ENCODE peak calls at places on chromosomes 4 and X, in seven cellular contexts. L, Q, I, U, H, G and C are unnamed samples.
A peak's percentile ranks its signal among the peaks of the same experiment; 100 is the strongest.

GRCh38 chr4:129362685-129363274 is 266.8 kb downstream of the C4orf33 start:
- DNase-seq in L (peak; percentile 56), Q (peak; percentile 50), I (peak; percentile 18), U (peak; percentile 57), H (peak; percentile 75), G (no peak), C (peak; percentile 51)

GRCh38 chr4:77773101-77773500 is 46.1 kb downstream of the CNOT6L start:
- DNase-seq in L (no peak), Q (no peak), I (no peak), U (no peak), H (no peak), G (no peak), C (no peak)

GRCh38 chrX:36445576-36445975 is 526.0 kb downstream of the CFAP47 start:
- DNase-seq in L (no peak), Q (no peak), I (no peak), U (no peak), H (no peak), G (no peak), C (no peak)

GRCh38 chr4:153252122-153252521 is 47.9 kb downstream of the TRIM2 start:
- DNase-seq in L (no peak), Q (no peak), I (no peak), U (no peak), H (no peak), G (no peak), C (no peak)

GRCh38 chrX:151515233-151515632 is 48.2 kb upstream of the PASD1 start:
- DNase-seq in L (peak; percentile 25), Q (no peak), I (no peak), U (no peak), H (no peak), G (no peak), C (no peak)

GRCh38 chrX:148135738-148136137 is 154.6 kb downstream of the FMR1NB start:
- DNase-seq in L (no peak), Q (no peak), I (no peak), U (no peak), H (peak; percentile 4), G (no peak), C (no peak)

GRCh38 chr4:125132281-125132680 is 182.5 kb upstream of the FAT4 start:
- DNase-seq in L (no peak), Q (no peak), I (no peak), U (no peak), H (no peak), G (no peak), C (no peak)

GRCh38 chr4:108590776-108591175 is 29.6 kb upstream of the RPL34 start:
- DNase-seq in L (no peak), Q (no peak), I (no peak), U (no peak), H (no peak), G (no peak), C (no peak)

GRCh38 chr4:162700358-162700757 is 466.3 kb downstream of the NAF1 start:
- DNase-seq in L (no peak), Q (no peak), I (no peak), U (no peak), H (no peak), G (no peak), C (no peak)

GRCh38 chr4:7392438-7393374 is 42.0 kb downstream of the PSAPL1 start:
- DNase-seq in L (no peak), Q (no peak), I (peak; percentile 13), U (no peak), H (no peak), G (no peak), C (no peak)

GRCh38 chrX:140917354-140918115 is 84.9 kb upstream of the SPANXB1 start:
- DNase-seq in L (no peak), Q (no peak), I (no peak), U (no peak), H (peak; percentile 1), G (no peak), C (no peak)

GRCh38 chr4:153447175-153447887 is 18.8 kb upstream of the TMEM131L start:
- DNase-seq in L (no peak), Q (no peak), I (no peak), U (no peak), H (no peak), G (no peak), C (no peak)

GRCh38 chr4:7371122-7371941 is 63.4 kb downstream of the PSAPL1 start:
- DNase-seq in L (no peak), Q (no peak), I (no peak), U (no peak), H (no peak), G (no peak), C (no peak)

GRCh38 chr4:4200624-4201023 is 26.1 kb downstream of the OTOP1 start:
- DNase-seq in L (no peak), Q (no peak), I (no peak), U (no peak), H (no peak), G (no peak), C (no peak)

GRCh38 chrX:143648705-143649104 is 12.8 kb upstream of the SLITRK4 start:
- DNase-seq in L (no peak), Q (no peak), I (no peak), U (no peak), H (no peak), G (no peak), C (no peak)

DNA sequence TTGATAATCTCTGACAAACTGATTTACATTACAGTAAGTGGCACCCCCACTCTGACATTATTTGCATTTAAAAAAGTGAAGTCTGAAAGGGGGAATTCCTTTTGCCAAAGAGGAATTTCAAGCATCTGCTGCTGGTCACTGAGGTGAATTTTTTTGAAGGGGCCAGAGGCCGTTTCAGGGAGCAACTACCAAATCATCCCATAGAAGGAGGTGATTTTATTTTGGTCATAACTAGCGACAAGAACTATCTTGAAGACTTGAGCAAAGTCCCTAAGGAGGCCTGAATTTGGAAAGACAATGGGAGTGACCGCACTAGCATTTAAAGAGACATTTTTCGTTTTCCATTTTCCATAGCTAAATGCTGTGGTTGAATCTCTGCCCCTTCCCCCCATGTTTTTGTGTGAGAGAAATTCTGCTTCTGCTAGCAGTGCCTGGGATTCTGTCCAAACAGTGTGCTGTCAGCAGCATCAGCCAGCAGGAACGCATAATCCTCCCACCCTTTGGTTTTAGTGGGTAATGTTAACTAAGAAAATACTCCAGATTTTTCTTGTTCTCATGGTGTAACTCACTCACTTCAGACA is 110.1 kb upstream of the MED14 start:
- DNase-seq in L (no peak), Q (peak; percentile 6), I (no peak), U (no peak), H (peak; percentile 30), G (peak; percentile 34), C (no peak)
- TF ChIP-seq POLR2AphosphoS5 in L (no peak), Q (no peak), I (no peak), U (no peak), H (no peak), G (peak; percentile 58), C (no peak)

GRCh38 chr4:2070421-2071251 is 11.5 kb downstream of the NAT8L start:
- DNase-seq in L (no peak), Q (no peak), I (no peak), U (no peak), H (no peak), G (no peak), C (no peak)

GRCh38 chr4:2072971-2073807 is 14.1 kb downstream of the NAT8L start:
- DNase-seq in L (no peak), Q (no peak), I (no peak), U (no peak), H (no peak), G (no peak), C (no peak)

GRCh38 chr4:2071912-2072867 is 13.1 kb downstream of the NAT8L start:
- DNase-seq in L (no peak), Q (peak; percentile 82), I (no peak), U (no peak), H (no peak), G (no peak), C (no peak)

GRCh38 chr4:2069986-2070385 is 10.9 kb downstream of the NAT8L start:
- DNase-seq in L (no peak), Q (no peak), I (no peak), U (no peak), H (no peak), G (no peak), C (no peak)

GRCh38 chr4:2071252-2071911 is 12.3 kb downstream of the NAT8L start:
- DNase-seq in L (no peak), Q (no peak), I (no peak), U (no peak), H (no peak), G (no peak), C (no peak)
- TF ChIP-seq CTCF in L (no peak), Q (peak; percentile 37), I (no peak), U (no peak), H (no peak), G (no peak), C (no peak)

GRCh38 chr4:98995183-98996055 is at the start of gene METAP1:
- DNase-seq in L (peak; percentile 91), Q (peak; percentile 93), I (peak; percentile 94), U (peak; percentile 94), H (peak; percentile 91), G (peak; percentile 93), C (peak; percentile 97)
- TF ChIP-seq POLR2A in L (peak; percentile 95), Q (peak; percentile 94), I (no peak), U (peak; percentile 63), H (peak; percentile 81), G (peak; percentile 91), C (peak; percentile 80)

DNA sequence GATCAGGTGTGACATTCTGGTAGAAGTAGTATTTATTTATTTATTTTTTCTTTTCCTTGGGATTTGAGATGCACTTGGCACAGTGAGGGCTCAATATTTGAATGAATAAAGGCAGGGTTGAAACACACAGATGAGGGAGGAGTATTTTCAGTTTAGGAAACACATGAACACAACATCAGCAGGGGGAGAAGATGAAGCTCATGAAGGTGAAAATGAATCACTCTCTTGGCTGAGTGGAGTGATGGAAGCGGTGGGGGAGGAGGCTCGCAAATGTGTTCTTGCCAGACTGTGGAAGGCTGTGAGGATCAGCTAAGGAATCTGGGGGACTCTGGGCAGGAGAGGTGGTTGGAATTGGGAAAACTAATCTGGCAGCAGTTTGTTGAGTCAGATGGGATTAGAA is 55.3 kb downstream of the ARHGAP10 start:
- DNase-seq in L (no peak), Q (no peak), I (no peak), U (no peak), H (no peak), G (no peak), C (no peak)
- TF ChIP-seq POLR2AphosphoS5 in L (no peak), Q (no peak), I (no peak), U (no peak), H (no peak), G (no peak), C (no peak)

DNA sequence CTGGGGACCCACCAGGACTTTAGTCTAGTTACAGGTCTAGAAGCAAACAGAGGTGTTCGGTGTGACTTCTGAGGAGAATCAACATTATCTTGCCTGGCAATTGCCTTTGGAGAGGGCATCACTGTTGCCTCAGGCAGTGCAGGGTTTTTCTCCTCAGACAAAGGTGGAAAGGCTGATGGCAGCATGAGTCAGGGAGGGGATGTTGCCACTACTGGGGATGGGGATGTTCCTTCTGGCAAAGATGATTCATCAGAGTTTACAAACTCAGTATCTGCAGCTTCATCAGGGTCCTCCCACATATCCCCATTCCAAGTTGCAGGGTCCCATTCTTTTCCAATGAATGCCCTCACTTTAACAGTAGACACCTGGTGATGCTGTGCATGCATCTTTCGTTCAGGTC is 91.3 kb upstream of the GALNTL6 start:
- DNase-seq in L (no peak), Q (no peak), I (no peak), U (no peak), H (no peak), G (no peak), C (no peak)
- TF ChIP-seq CTCF in L (no peak), Q (no peak), I (no peak), U (no peak), H (no peak), G (no peak), C (no peak)